ENCODE peak calls at places on chromosomes 3 and 15, in six cellular contexts. U is psoas muscle, K is stomach, L is cardiac muscle cell, C is lower lobe of right lung, W is left ventricle myocardium inferior. B is an unnamed sample.

GRCh38 chr3:119311191-119311925 is 17.2 kb downstream of the ARHGAP31 start:
- DNase-seq in U (no peak), K (no peak), C (no peak), W (no peak), L (no peak), B (no peak)

GRCh38 chr3:168707900-168708299 is 612.2 kb upstream of the GOLIM4 start:
- DNase-seq in L (no peak), U (no peak), K (no peak), C (no peak), W (no peak), B (no peak)

GRCh38 chr15:42483677-42484076 is 7.3 kb downstream of the ZNF106 start:
- DNase-seq in K (no peak), C (no peak), U (no peak), L (no peak), W (no peak), B (no peak)

GRCh38 chr3:158532099-158532734 is 38.8 kb upstream of the MLF1 start:
- DNase-seq in C (no peak), U (no peak), K (no peak), W (no peak), L (peak; percentile 23), B (no peak)

GRCh38 chr3:126028096-126028495 is 55.8 kb downstream of the SLC41A3 start:
- DNase-seq in K (no peak), U (no peak), L (no peak), C (no peak), W (no peak), B (no peak)

GRCh38 chr15:66573719-66574641 is 8.2 kb upstream of the LCTL start:
- DNase-seq in W (no peak), C (no peak), K (no peak), U (no peak), L (no peak), B (no peak)

GRCh38 chr3:8576841-8577553 is 67.6 kb downstream of the SSUH2 start:
- DNase-seq in W (no peak), L (no peak), K (no peak), C (no peak), U (no peak), B (no peak)

GRCh38 chr15:83372434-83372873 is 74.7 kb upstream of the SH3GL3 start:
- DNase-seq in U (no peak), K (no peak), W (no peak), C (no peak), L (no peak), B (no peak)

GRCh38 chr15:49987198-49987785 is 131.7 kb downstream of the ATP8B4 start:
- DNase-seq in W (no peak), C (no peak), K (no peak), U (no peak), L (no peak), B (no peak)

GRCh38 chr3:128624526-128625138 is 26.0 kb downstream of the RPN1 start:
- DNase-seq in U (no peak), C (no peak), W (no peak), K (no peak), L (no peak), B (no peak)

GRCh38 chr3:42216820-42217416 is 49.1 kb downstream of the CCK start:
- DNase-seq in L (no peak), W (no peak), U (no peak), C (no peak), K (no peak), B (no peak)

GRCh38 chr3:50408445-50408953 is 49.2 kb upstream of the TMEM115 start:
- DNase-seq in U (no peak), W (no peak), L (no peak), C (no peak), K (no peak), B (no peak)

GRCh38 chr15:89826671-89827655 is 12.3 kb upstream of the ANPEP start:
- DNase-seq in K (no peak), C (no peak), W (no peak), U (no peak), L (no peak), B (no peak)

GRCh38 chr3:174346571-174346970 is 512.6 kb upstream of the NAALADL2 start:
- DNase-seq in K (no peak), U (no peak), L (no peak), C (no peak), W (no peak), B (no peak)

GRCh38 chr3:52633786-52634185 is 51.9 kb downstream of the PBRM1 start:
- DNase-seq in C (no peak), K (no peak), L (no peak), W (no peak), U (no peak), B (no peak)

DNA sequence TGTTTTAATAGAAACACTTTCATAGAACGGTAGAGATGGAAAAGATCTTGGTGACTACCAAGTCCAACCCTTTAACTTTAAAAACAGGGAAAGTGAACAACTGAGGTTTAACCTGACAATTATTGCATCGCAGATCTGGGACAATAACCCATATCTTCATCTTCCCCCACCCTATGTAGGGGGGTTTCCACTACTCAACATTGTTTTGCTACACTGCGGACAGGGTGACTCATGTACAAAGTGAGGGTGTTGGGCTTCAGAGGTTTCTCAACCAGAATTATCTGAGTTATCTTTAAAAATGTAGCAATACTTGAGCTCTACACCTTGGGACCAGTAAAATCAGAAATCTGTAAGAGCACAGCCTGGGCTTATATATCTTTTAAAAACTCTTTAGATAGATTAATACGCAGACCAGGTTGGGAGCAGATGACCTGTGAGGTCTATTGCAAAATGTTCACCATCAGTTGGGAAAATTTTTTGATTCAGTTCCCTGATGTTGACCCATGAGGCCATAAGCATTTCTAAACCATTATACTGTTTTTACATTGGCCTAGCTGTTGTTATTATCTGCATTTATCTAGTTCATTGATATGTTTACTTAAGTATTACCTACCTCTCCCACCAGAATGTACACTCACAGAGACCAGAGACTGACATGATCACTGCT is 103.6 kb upstream of the ICE2 start:
- DNase-seq in L (no peak), U (no peak), K (no peak), C (no peak), W (no peak), B (no peak)
- H3K4me3 ChIP-seq in L (no peak overlapping the region), U (no peak overlapping the region), K (no peak overlapping the region), C (no peak overlapping the region), W (no peak overlapping the region), B (no peak overlapping the region)

GRCh38 chr15:67818464-67818863 is 6.8 kb upstream of the SKOR1 start:
- DNase-seq in U (no peak), K (no peak), W (no peak), C (no peak), L (no peak), B (no peak)
- H3K27me3 ChIP-seq in U (peaks cover 73% of the 10 kb centered on the region), K (peaks cover 35% of the 10 kb centered on the region), W (peaks cover 89% of the 10 kb centered on the region), C (peaks cover 69% of the 10 kb centered on the region), L (peaks cover 91% of the 10 kb centered on the region), B (peaks cover 56% of the 10 kb centered on the region)

GRCh38 chr15:40330368-40330836 is 6.9 kb downstream of the INAFM2 start:
- DNase-seq in K (no peak), C (peak; percentile 88), L (peak; percentile 95), W (no peak), U (no peak), B (peak; percentile 42)
- H3K27ac ChIP-seq in K (no peak overlapping the region), C (peak overlapping the region; percentile 56), L (peak overlapping the region; percentile 99), W (peak overlapping the region; percentile 99), U (no peak overlapping the region), B (no peak overlapping the region)

DNA sequence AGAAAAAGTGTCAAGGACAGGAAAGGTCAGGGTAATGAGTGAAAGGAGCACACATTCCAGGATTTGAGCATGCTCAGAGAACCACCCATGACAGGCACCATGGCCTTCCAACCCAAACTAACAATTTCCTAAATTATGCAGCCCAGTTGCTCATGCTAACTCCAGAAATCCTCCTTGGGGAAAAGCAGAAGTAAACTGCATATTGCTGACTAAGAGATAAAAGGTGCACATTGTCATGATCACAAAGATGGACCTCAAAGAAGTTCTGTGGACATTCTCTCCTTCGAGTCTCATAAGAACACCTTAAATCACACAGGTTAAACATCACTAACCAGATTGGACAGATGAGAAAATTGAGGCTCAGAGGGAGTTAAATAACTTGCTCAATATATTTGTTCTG is 97.6 kb upstream of the SLC25A36 start:
- DNase-seq in U (no peak), C (no peak), K (no peak), L (no peak), W (no peak), B (no peak)
- H3K4me3 ChIP-seq in U (no peak overlapping the region), C (no peak overlapping the region), K (no peak overlapping the region), L (no peak overlapping the region), W (no peak overlapping the region), B (no peak overlapping the region)